ENCODE peak calls at places on chromosomes 12 and 14, in ten cellular contexts. X is right lobe of liver, F is thyroid gland, B is prostate gland, S is ovary, V is HepG2, R is esophagus muscularis mucosa, M is adrenal gland, Q is Peyer's patch, L is uterus. N is an unnamed sample.

GRCh38 chr14:85532981-85533820 is 3.3 kb downstream of the FLRT2 start:
- DNase-seq in Q (no peak), L (peak), B (peak), V (no peak), F (peak), S (peak), R (no peak), M (peak), X (peak), N (peak)

GRCh38 chr14:70317091-70317968 is 42.2 kb downstream of the COX16 start:
- DNase-seq in S (no peak), V (no peak), F (no peak), R (no peak), M (no peak), Q (no peak), B (no peak), L (no peak), X (no peak), N (peak)

GRCh38 chr14:52703225-52703624 is 3.8 kb upstream of the PSMC6 start:
- DNase-seq in B (peak), L (no peak), Q (no peak), X (no peak), R (no peak), V (no peak), M (peak), F (no peak), S (no peak), N (peak)

GRCh38 chr12:80269953-80270552 is 170.7 kb downstream of the OTOGL start:
- DNase-seq in M (no peak), B (no peak), V (peak), Q (no peak), X (no peak), L (no peak), R (no peak), F (no peak), S (no peak), N (no peak)

GRCh38 chr14:46951103-46951502 is 299.5 kb upstream of the RPL10L start:
- DNase-seq in B (no peak), V (no peak), X (no peak), S (no peak), F (no peak), M (no peak), R (no peak), Q (no peak), L (no peak), N (no peak)

GRCh38 chr12:92289611-92290010 is 144.0 kb upstream of the BTG1 start:
- DNase-seq in Q (no peak), F (no peak), S (no peak), M (no peak), R (no peak), V (no peak), X (no peak), B (no peak), L (no peak), N (no peak)

GRCh38 chr14:64438181-64438839 is 27.0 kb upstream of the AKAP5 start:
- DNase-seq in S (no peak), X (no peak), F (no peak), L (no peak), V (no peak), B (no peak), R (no peak), M (no peak), Q (no peak), N (peak)

GRCh38 chr14:66568220-66568619 is 60.3 kb downstream of the GPHN start:
- DNase-seq in B (no peak), X (no peak), R (no peak), S (no peak), F (no peak), Q (no peak), L (no peak), V (no peak), M (no peak), N (no peak)

GRCh38 chr12:110183386-110183785 is 59.2 kb downstream of the IFT81 start:
- DNase-seq in X (no peak), M (no peak), B (no peak), R (no peak), V (peak), F (no peak), S (no peak), Q (no peak), L (no peak), N (no peak)

GRCh38 chr12:110180591-110181005 is 56.4 kb downstream of the IFT81 start:
- DNase-seq in B (no peak), S (no peak), L (no peak), V (no peak), F (no peak), R (no peak), M (no peak), X (no peak), Q (no peak), N (no peak)

GRCh38 chr12:110175201-110175600 is 51.0 kb downstream of the IFT81 start:
- DNase-seq in X (no peak), V (no peak), S (no peak), Q (no peak), F (no peak), R (no peak), B (no peak), L (no peak), M (no peak), N (no peak)

GRCh38 chr12:110176745-110177144 is 52.6 kb downstream of the IFT81 start:
- DNase-seq in X (no peak), V (no peak), R (no peak), Q (no peak), F (no peak), M (no peak), S (no peak), L (no peak), B (peak), N (no peak)

DNA sequence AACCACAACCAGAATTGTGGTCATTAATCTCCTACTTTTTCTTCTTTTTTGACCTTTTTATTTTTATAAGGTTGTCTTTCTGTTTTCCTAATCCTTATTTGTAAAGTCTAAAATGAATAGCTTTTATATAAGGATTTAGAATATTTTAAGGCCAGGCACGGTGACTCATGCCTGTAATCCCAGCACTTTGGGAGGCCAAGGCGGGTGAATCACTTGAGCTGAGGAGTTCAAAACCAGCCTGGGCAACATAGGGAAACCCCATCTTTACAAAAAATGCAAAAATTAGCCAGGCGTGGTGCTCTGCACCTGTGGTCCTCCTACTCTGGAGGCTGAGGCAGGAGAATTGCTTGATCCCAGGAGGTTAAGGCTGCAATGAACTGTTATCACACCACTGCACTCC is 55.1 kb downstream of the IFT81 start:
- DNase-seq in Q (no peak), V (no peak), L (no peak), X (no peak), R (no peak), M (peak), F (no peak), S (no peak), B (no peak), N (no peak)
- TF ChIP-seq POLR2A in Q (no peak), V (no peak), L (no peak), X (no peak), R (no peak), M (no peak), F (no peak), S (no peak), B (no peak), N (no peak)

DNA sequence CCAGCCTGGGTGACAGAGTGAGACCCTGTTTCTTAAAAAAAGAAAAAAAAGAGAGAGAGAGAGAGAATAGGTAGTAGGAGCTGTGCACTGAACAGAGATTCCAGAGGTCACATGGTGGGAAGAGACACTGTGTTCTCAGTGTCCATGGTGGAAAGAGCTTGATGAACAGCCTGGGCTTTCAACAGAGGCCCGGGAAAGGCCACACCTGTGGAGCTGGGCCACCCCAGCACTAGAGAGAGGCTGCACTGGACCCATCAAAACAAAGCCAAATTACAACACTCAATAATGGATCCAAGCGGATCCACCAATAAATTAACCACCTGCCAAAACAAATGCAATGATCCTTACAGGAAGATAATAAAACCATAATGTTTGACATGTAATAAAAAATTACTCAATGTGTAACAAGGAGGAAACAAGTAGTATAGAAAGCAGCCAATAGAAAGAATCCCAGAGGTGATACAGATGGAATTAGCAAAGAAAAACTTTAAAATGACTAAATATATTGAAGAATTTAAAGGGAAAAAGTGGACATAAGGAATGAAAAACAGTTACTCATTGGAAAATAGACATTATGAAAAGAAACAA is 44.8 kb upstream of the BCL2L14 start:
- DNase-seq in R (peak), V (no peak), F (no peak), Q (no peak), S (no peak), L (no peak), M (no peak), B (peak), X (no peak), N (no peak)
- H3K27ac ChIP-seq in R (no peak), V (no peak), F (no peak), Q (peak), S (no peak), L (no peak), M (no peak), B (no peak), X (no peak), N (no peak)

GRCh38 chr12:8037947-8038346 is 5.4 kb downstream of the FOXJ2 start:
- DNase-seq in R (no peak), S (no peak), M (no peak), X (no peak), L (no peak), V (no peak), F (no peak), B (no peak), Q (no peak), N (peak)

GRCh38 chr12:8035440-8036010 is 3.0 kb downstream of the FOXJ2 start:
- DNase-seq in R (no peak), V (no peak), X (no peak), M (no peak), L (no peak), S (no peak), B (no peak), F (no peak), Q (no peak), N (no peak)

GRCh38 chr12:8034802-8035201 is 2.3 kb downstream of the FOXJ2 start:
- DNase-seq in F (no peak), L (no peak), B (no peak), S (no peak), V (no peak), M (no peak), Q (no peak), X (no peak), R (no peak), N (no peak)

GRCh38 chr12:8037046-8037663 is 4.6 kb downstream of the FOXJ2 start:
- DNase-seq in S (no peak), L (no peak), R (no peak), V (no peak), F (no peak), X (no peak), B (no peak), Q (peak), M (no peak), N (no peak)

DNA sequence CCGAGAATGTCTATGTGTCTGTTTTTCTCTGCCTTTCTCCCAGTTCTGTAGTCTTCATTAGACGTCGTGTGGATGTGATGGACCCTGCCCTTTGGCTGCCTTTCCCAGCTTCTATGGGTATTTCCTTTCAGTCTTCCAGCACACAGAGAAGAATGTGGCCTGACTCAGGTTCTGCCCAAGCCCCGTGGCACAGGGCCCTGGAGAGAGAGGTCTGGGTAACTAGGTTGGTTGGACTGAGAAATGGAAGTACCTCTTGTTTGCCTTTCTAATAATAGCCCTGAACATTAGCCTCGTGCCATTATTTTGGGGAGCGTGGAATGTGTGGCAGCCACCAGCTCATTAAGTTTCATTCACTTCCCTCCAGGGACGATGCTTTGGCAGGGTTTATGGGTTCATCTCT is 3.9 kb downstream of the FOXJ2 start:
- DNase-seq in S (no peak), Q (no peak), B (no peak), M (no peak), L (no peak), F (peak), X (no peak), V (no peak), R (no peak), N (peak)
- H3K4me3 ChIP-seq in S (no peak), Q (no peak), B (no peak), M (no peak), L (no peak), F (no peak), X (no peak), V (no peak), R (peak), N (no peak)

GRCh38 chr14:35404496-35405303 is at the start of gene NFKBIA:
- DNase-seq in L (peak), F (peak), X (peak), S (peak), M (peak), B (peak), R (peak), V (peak), Q (peak), N (peak)
- TF ChIP-seq POLR2A in L (peak), F (peak), X (peak), S (peak), M (peak), B (peak), R (peak), V (no peak), Q (peak), N (peak)

GRCh38 chr12:100656806-100657205 is 83.3 kb downstream of the GAS2L3 start:
- DNase-seq in Q (no peak), R (no peak), B (no peak), V (no peak), L (no peak), F (no peak), X (no peak), S (no peak), M (no peak), N (no peak)

GRCh38 chr12:100666588-100666987 is 93.1 kb downstream of the GAS2L3 start:
- DNase-seq in R (no peak), V (no peak), X (no peak), F (no peak), B (no peak), Q (no peak), M (no peak), S (no peak), L (no peak), N (no peak)

GRCh38 chr12:100656141-100656540 is 82.7 kb downstream of the GAS2L3 start:
- DNase-seq in Q (no peak), R (no peak), L (no peak), X (no peak), M (no peak), B (no peak), F (no peak), V (no peak), S (no peak), N (no peak)

GRCh38 chr12:100661300-100661951 is 87.9 kb downstream of the GAS2L3 start:
- DNase-seq in S (no peak), L (no peak), R (no peak), F (no peak), V (no peak), M (no peak), X (no peak), B (no peak), Q (no peak), N (no peak)
- H3K27ac ChIP-seq in S (no peak), L (no peak), R (no peak), F (no peak), V (no peak), M (no peak), X (no peak), B (no peak), Q (no peak), N (no peak)

N was measured in body of pancreas.